ENCODE peak calls at places on chromosomes 13 and 19, in four cellular contexts. Q is H9, M is omental fat pad, F is neural progenitor cell. O is an unnamed sample.

GRCh38 chr19:10923503-10924076 is 4.8 kb downstream of the YIPF2 start:
- DNase-seq in Q (no peak), M (no peak), F (no peak), O (no peak)

GRCh38 chr13:75442736-75443234 is 39.2 kb downstream of the TBC1D4 start:
- DNase-seq in Q (no peak), M (no peak), F (no peak), O (no peak)

GRCh38 chr13:109401891-109402290 is 384.5 kb downstream of the IRS2 start:
- DNase-seq in Q (no peak), M (no peak), F (no peak), O (no peak)

GRCh38 chr19:17584132-17584531 is 28.7 kb downstream of the COLGALT1 start:
- DNase-seq in Q (no peak), M (no peak), F (no peak), O (no peak)

GRCh38 chr19:33416307-33417215 is 43.1 kb downstream of the CEBPG start:
- DNase-seq in Q (peak), M (peak), F (peak), O (peak)

GRCh38 chr13:48817166-48817802 is 158.4 kb upstream of the FNDC3A start:
- DNase-seq in Q (no peak), M (no peak), F (no peak), O (no peak)

GRCh38 chr19:35742121-35742724 is at the start of gene IGFLR1:
- DNase-seq in Q (no peak), M (no peak), F (no peak), O (no peak)

GRCh38 chr13:54373211-54373610 is 1344.6 kb downstream of the OLFM4 start:
- DNase-seq in Q (peak), M (no peak), F (peak), O (peak)

GRCh38 chr13:111255228-111255790 is 65.1 kb upstream of the TEX29 start:
- DNase-seq in Q (no peak), M (no peak), F (no peak), O (no peak)

GRCh38 chr13:87235621-87236020 is 435.6 kb upstream of the SLITRK5 start:
- DNase-seq in Q (no peak), M (no peak), F (no peak), O (no peak)

GRCh38 chr19:4229179-4229931 is at the start of gene EBI3:
- DNase-seq in Q (peak), M (no peak), F (no peak), O (peak)

GRCh38 chr13:102508411-102508810 is 88.4 kb upstream of the TPP2 start:
- DNase-seq in Q (peak), M (no peak), F (no peak), O (no peak)

GRCh38 chr19:46903458-46903857 is 42.7 kb downstream of the ARHGAP35 start:
- DNase-seq in Q (no peak), M (no peak), F (no peak), O (no peak)

GRCh38 chr13:105090244-105090643 is 1445.2 kb downstream of the EFNB2 start:
- DNase-seq in Q (no peak), M (no peak), F (no peak), O (no peak)

GRCh38 chr13:27083183-27083582 is 88.4 kb downstream of the USP12 start:
- DNase-seq in Q (no peak), M (no peak), F (no peak), O (no peak)

GRCh38 chr19:40467007-40467565 is 285 bp downstream of the SPTBN4 start:
- DNase-seq in Q (peak), M (no peak), F (peak), O (no peak)

GRCh38 chr13:107210216-107211010 is 642.5 kb upstream of the ARGLU1 start:
- DNase-seq in Q (no peak), M (no peak), F (no peak), O (no peak)

GRCh38 chr13:25217023-25217909 is 45.2 kb upstream of the AMER2 start:
- DNase-seq in Q (no peak), M (no peak), F (no peak), O (no peak)

GRCh38 chr19:15213715-15214381 is 13.1 kb upstream of the NOTCH3 start:
- DNase-seq in Q (no peak), M (no peak), F (no peak), O (peak)

GRCh38 chr19:47309608-47310007 is at the start of gene C5AR1:
- DNase-seq in Q (no peak), M (no peak), F (no peak), O (no peak)

GRCh38 chr19:34589730-34590129 is 87.2 kb downstream of the SCGB2B2 start:
- DNase-seq in Q (no peak), M (no peak), F (no peak), O (no peak)

GRCh38 chr19:3274245-3275067 is 50.0 kb downstream of the CELF5 start:
- DNase-seq in Q (no peak), M (no peak), F (no peak), O (no peak)

GRCh38 chr19:21915411-21915810 is 79.4 kb upstream of the ZNF43 start:
- DNase-seq in Q (no peak), M (no peak), F (no peak), O (no peak)

GRCh38 chr19:21908066-21908465 is 72.1 kb upstream of the ZNF43 start:
- DNase-seq in Q (no peak), M (no peak), F (no peak), O (no peak)

GRCh38 chr19:21907516-21907915 is 71.5 kb upstream of the ZNF43 start:
- DNase-seq in Q (no peak), M (no peak), F (no peak), O (no peak)

GRCh38 chr19:21910318-21910717 is 74.3 kb upstream of the ZNF43 start:
- DNase-seq in Q (no peak), M (no peak), F (no peak), O (no peak)

GRCh38 chr19:21912654-21913053 is 76.7 kb upstream of the ZNF43 start:
- DNase-seq in Q (no peak), M (no peak), F (no peak), O (no peak)
- TF ChIP-seq CTCF in Q (no peak), M (no peak), F (no peak), O (no peak)

DNA sequence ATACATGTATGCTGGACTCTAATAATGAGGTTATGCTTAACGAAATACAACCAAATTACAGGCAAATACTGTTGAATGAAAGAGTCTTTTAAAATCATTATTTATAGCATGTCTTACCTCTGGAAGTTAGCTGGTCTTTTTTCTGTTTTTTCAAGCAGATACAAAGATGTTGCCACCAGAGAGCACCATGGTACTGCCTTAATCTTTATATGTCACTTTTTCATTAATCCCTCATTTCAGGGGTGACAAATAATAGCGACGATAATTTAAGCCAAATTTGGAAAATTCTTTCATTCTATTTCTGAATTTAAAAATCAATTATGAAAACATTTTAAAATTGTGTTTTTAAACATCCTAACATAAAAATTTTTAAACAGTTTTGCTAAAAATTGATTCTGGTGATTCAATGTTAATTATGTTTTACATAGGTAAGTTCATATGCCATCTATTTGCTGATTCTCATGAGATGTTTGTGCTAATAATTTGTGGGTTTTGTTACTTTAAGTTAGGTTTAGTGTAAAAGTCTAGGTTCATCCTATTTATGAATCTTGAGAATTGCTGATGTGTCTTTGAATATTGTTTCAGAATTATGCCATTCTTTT is 379.3 kb upstream of the SGCG start:
- DNase-seq in Q (no peak), M (no peak), F (peak), O (no peak)
- TF ChIP-seq CTCF in Q (peak), M (no peak), F (peak), O (no peak)

GRCh38 chr13:41587490-41587889 is 130.1 kb downstream of the RGCC start:
- DNase-seq in Q (peak), M (no peak), F (peak), O (no peak)
- TF ChIP-seq CTCF in Q (peak), M (no peak), F (peak), O (peak)

GRCh38 chr19:1598777-1599459 is 6.3 kb upstream of the MBD3 start:
- DNase-seq in Q (no peak), M (no peak), F (no peak), O (no peak)

GRCh38 chr19:1602091-1602707 is 3.1 kb downstream of the UQCR11 start:
- DNase-seq in Q (no peak), M (no peak), F (no peak), O (no peak)

GRCh38 chr19:1605236-1606137 is at the start of gene UQCR11:
- DNase-seq in Q (peak), M (peak), F (peak), O (peak)

GRCh38 chr19:1599460-1599846 is 5.8 kb downstream of the UQCR11 start:
- DNase-seq in Q (no peak), M (no peak), F (no peak), O (no peak)

DNA sequence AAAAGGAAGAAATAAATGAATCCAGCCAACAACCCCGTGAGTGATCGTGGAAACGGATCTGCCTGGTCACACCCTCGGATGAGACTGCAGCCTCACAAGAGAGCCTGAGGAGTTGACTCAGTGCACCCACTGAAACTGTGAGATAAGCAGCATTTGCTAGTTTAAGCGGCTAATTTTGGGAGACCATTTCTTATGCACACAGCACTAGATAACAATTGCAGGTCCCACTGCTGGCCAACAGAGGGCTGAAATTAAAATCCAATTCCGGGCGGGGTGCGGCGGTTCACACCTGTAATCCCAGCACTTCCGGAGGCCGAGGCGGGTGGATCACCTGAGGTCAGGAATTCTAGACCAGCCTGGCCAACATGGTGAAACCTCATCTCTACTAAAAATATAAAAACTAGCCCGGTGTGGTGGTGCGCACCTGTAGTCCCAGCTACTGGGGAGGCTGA is 3.6 kb downstream of the UQCR11 start:
- DNase-seq in Q (no peak), M (no peak), F (no peak), O (no peak)
- TF ChIP-seq CTCF in Q (peak), M (no peak), F (peak), O (peak)

DNA sequence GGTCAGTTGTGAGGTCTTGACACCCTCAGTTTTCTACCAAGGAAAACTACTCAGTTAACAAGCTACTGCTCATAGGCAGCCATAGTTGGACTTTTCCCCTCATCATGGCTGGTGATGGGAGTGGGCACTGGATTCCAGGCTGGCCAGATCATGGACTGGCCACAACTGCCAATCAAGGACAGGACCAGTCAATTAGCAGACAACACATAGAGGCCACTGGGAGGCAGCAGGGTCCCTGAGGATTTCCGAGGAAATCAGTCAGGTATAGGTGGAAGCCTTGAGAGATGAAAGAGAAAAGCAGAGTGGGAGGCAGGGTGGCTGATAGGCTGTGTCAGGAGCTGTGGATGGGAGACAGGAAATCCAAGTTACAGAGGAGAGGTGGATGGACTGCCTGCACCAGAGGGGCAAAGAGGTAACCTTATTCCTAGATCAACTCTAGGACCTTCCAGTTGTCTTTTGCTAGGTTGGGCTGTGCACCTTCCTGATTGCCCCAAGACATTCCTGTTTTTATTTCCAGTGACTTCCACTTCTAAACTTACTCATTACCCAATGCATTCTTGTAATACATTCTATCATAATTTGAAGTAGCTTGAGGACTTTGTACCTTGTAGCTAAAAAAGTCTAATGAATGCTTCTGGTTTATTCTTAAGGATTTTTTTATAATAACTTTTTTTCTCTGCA is 361.8 kb downstream of the KCNRG start:
- DNase-seq in Q (peak), M (no peak), F (peak), O (no peak)
- TF ChIP-seq CTCF in Q (peak), M (no peak), F (peak), O (no peak)

GRCh38 chr13:56317839-56318238 is 822.9 kb upstream of the PRR20A start:
- DNase-seq in Q (peak), M (no peak), F (no peak), O (no peak)

DNA sequence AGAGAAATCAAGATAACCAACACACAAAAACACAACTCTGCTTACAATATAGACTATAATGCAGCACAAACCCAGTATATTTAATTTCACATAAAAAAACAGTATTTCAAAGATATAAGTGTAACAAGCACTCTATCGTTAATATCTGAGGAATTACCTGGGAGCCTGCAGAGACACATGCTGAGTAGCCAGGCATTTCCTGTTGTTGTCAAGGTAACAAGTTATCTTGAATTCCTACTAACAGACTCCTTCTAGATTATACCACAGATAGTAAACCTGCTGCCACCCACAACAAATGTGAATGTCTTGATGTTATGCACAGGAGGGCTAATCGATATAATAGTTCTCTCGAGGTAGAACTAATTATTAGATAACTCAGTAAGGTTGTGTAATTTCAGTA is 826.0 kb upstream of the PRR20A start:
- DNase-seq in Q (no peak), M (no peak), F (no peak), O (no peak)
- TF ChIP-seq CTCF in Q (no peak), M (no peak), F (no peak), O (no peak)